ENCODE peak calls at places on chromosomes 6 and 20, in eight cellular contexts. W, O, T, A, R, Q, Y and Z are unnamed samples.

GRCh38 chr6:128327890-128328289 is 192.5 kb downstream of the PTPRK start:
- DNase-seq in T (no peak), R (no peak), W (no peak), O (peak; percentile 25), Y (no peak), A (no peak), Q (no peak), Z (no peak)

GRCh38 chr6:35215665-35216411 is 2.1 kb downstream of the SCUBE3 start:
- DNase-seq in Y (no peak), A (no peak), W (no peak), O (no peak), Q (no peak), T (no peak), R (no peak), Z (no peak)

GRCh38 chr6:29005183-29005885 is at the start of gene ZNF311:
- DNase-seq in O (no peak), W (peak; percentile 58), Y (no peak), T (peak; percentile 54), A (no peak), Q (no peak), R (peak; percentile 73), Z (no peak)

GRCh38 chr6:36571122-36572043 is 22.8 kb upstream of the SRSF3 start:
- DNase-seq in T (no peak), Q (no peak), O (no peak), R (no peak), Y (no peak), A (no peak), W (no peak), Z (peak; percentile 4)

GRCh38 chr6:133787122-133787521 is 101.8 kb upstream of the TCF21 start:
- DNase-seq in W (no peak), T (no peak), O (no peak), A (no peak), Y (no peak), R (no peak), Q (no peak), Z (no peak)

GRCh38 chr6:50724381-50725124 is 11.2 kb downstream of the TFAP2D start:
- DNase-seq in Q (no peak), W (no peak), T (no peak), O (no peak), A (no peak), R (no peak), Y (no peak), Z (no peak)

GRCh38 chr6:146543211-146543939 is at the start of gene RAB32:
- DNase-seq in O (peak; percentile 94), Q (peak; percentile 89), A (peak; percentile 82), W (peak; percentile 94), T (peak; percentile 80), R (peak; percentile 98), Y (peak; percentile 98), Z (peak; percentile 97)

GRCh38 chr20:51399138-51399890 is 143.2 kb downstream of the NFATC2 start:
- DNase-seq in A (no peak), R (no peak), Y (no peak), W (no peak), T (no peak), Q (no peak), O (no peak), Z (no peak)

GRCh38 chr6:149140137-149140909 is 177.2 kb upstream of the TAB2 start:
- DNase-seq in O (no peak), T (no peak), Y (peak; percentile 69), Q (no peak), W (no peak), R (no peak), A (no peak), Z (no peak)

GRCh38 chr6:16103708-16104107 is 25.2 kb upstream of the MYLIP start:
- DNase-seq in T (no peak), A (no peak), Q (no peak), O (no peak), R (no peak), Y (no peak), W (no peak), Z (no peak)

GRCh38 chr6:155152211-155153076 is 111.4 kb upstream of the CLDN20 start:
- DNase-seq in R (no peak), T (no peak), Y (no peak), W (no peak), O (no peak), A (no peak), Q (no peak), Z (no peak)

GRCh38 chr6:36682328-36683144 is 4.0 kb downstream of the CDKN1A start:
- DNase-seq in Y (peak; percentile 89), T (no peak), Q (peak; percentile 95), W (no peak), O (peak; percentile 40), A (no peak), R (peak; percentile 89), Z (no peak)

GRCh38 chr20:60962367-60963045 is 289.6 kb upstream of the CDH4 start:
- DNase-seq in R (no peak), Y (no peak), T (no peak), O (no peak), Q (peak; percentile 67), W (no peak), A (no peak), Z (no peak)

GRCh38 chr20:36736451-36737182 is 9.3 kb downstream of the NDRG3 start:
- DNase-seq in A (no peak), R (no peak), T (no peak), Y (no peak), O (no peak), Q (no peak), W (no peak), Z (no peak)

GRCh38 chr6:87938287-87938686 is 109.4 kb upstream of the SPACA1 start:
- DNase-seq in A (no peak), W (no peak), Q (no peak), Y (no peak), O (no peak), R (no peak), T (no peak), Z (no peak)

GRCh38 chr20:17806739-17807441 is 107.1 kb downstream of the BANF2 start:
- DNase-seq in Y (no peak), W (peak; percentile 94), T (peak; percentile 58), R (peak; percentile 94), O (peak; percentile 36), Q (no peak), A (no peak), Z (no peak)

GRCh38 chr6:89615882-89616281 is 22.7 kb downstream of the LYRM2 start:
- DNase-seq in W (no peak), Y (no peak), T (no peak), O (no peak), R (no peak), Q (no peak), A (no peak), Z (no peak)

GRCh38 chr20:56393133-56393472 is 658 bp downstream of the CSTF1 start:
- DNase-seq in W (no peak), A (no peak), T (no peak), R (no peak), Y (no peak), O (no peak), Q (no peak), Z (no peak)

GRCh38 chr20:56391596-56392281 is at the start of gene AURKA:
- DNase-seq in O (no peak), R (no peak), A (no peak), W (no peak), T (no peak), Y (no peak), Q (peak; percentile 81), Z (no peak)

GRCh38 chr20:56393653-56394052 is 1.2 kb downstream of the CSTF1 start:
- DNase-seq in A (no peak), R (no peak), Y (no peak), Q (no peak), W (no peak), O (no peak), T (no peak), Z (no peak)

GRCh38 chr20:56391037-56391436 is 978 bp downstream of the AURKA start:
- DNase-seq in R (no peak), W (no peak), T (no peak), A (no peak), Q (no peak), Y (no peak), O (no peak), Z (no peak)

GRCh38 chr20:56392282-56393132 is at the start of gene CSTF1:
- DNase-seq in T (peak; percentile 100), Y (peak; percentile 100), O (peak; percentile 100), W (peak; percentile 99), R (peak; percentile 100), Q (peak; percentile 100), A (peak; percentile 99), Z (peak; percentile 100)
- TF ChIP-seq CTCF in T (no peak), Y (no peak), O (no peak), W (no peak), R (no peak), Q (no peak), A (no peak), Z (no peak)

DNA sequence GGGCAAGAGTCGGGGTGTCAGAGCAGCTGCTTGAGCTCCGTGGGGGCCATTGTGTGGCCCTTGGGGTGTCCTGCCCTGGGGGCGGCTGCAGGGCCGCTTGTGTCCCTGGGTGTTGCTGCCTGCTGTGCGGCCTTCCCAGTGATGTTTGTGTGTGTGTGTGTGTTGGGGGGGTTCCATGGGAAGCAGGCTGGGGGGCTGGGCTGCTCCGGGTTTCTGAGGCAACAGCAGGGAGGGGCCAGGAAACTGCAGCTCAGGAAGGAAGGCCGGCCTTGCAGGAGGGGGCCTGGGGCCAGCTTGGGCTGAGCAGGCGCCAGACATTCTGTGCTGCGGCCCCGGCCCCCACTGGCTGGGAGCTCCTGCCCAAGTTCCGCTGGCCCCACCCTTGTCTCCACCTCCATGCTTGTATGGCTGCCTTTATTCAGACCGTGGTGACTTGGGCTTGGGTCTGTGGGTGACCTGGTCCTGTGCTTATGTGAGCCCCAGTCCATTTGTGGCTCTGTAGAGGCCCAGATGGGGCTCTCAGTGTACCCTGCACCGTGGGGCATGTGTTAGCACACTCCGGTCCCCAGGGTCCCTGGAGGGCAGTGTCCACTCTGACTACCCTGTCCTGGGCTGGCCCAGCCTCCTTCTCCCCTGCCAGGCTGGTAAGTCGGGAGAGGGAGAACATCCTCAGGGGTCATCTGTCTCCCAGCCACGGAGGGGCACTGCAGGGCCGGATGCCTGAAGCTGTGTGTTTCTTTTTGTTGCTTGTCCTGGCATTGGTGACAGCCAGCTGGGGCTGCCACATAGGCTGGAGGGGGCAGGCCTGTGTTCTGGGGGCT is 4.6 kb upstream of the SOX18 start:
- DNase-seq in Y (peak; percentile 90), Q (peak; percentile 84), W (no peak), A (no peak), R (peak; percentile 92), T (no peak), O (no peak), Z (no peak)
- TF ChIP-seq CTCF in Y (peak; percentile 32), Q (peak; percentile 59), W (no peak), A (no peak), R (no peak), T (peak; percentile 54), O (peak; percentile 38), Z (peak; percentile 73)

GRCh38 chr6:84409911-84410310 is 182.5 kb upstream of the CEP162 start:
- DNase-seq in O (no peak), T (no peak), Q (no peak), W (no peak), R (no peak), Y (no peak), A (no peak), Z (no peak)
- TF ChIP-seq CTCF in O (no peak), T (no peak), Q (no peak), W (no peak), R (no peak), Y (no peak), A (no peak), Z (no peak)

GRCh38 chr6:164097557-164098398 is 683.3 kb downstream of the QKI start:
- DNase-seq in W (no peak), T (peak; percentile 47), R (no peak), Y (no peak), O (peak; percentile 0), Q (no peak), A (no peak), Z (no peak)
- TF ChIP-seq CTCF in W (no peak), T (peak; percentile 42), R (no peak), Y (no peak), O (no peak), Q (no peak), A (no peak), Z (peak; percentile 55)